ENCODE peak calls at places on chromosomes 5 and 9, in seven cellular contexts. Q is choroid plexus epithelial cell, L is cardiac fibroblast, F is psoas muscle, M is ascending aorta, W is MCF 10A, X is astrocyte of the spinal cord. I is an unnamed sample.

GRCh38 chr5:68303754-68304420 is 88.3 kb downstream of the PIK3R1 start:
- DNase-seq in F (no peak), W (no peak), L (no peak), X (no peak), M (no peak), Q (no peak), I (no peak)

GRCh38 chr5:371811-372555 is 50.5 kb downstream of the AHRR start:
- DNase-seq in X (no peak), F (no peak), W (no peak), Q (peak; percentile 28), L (no peak), M (peak; percentile 56), I (peak; percentile 17)

GRCh38 chr5:158716668-158717067 is 383.0 kb downstream of the EBF1 start:
- DNase-seq in M (no peak), W (peak; percentile 42), F (no peak), Q (peak; percentile 11), L (no peak), X (no peak), I (no peak)

GRCh38 chr5:4100739-4101138 is 505.1 kb downstream of the IRX1 start:
- DNase-seq in F (no peak), L (no peak), Q (no peak), M (no peak), W (no peak), X (no peak), I (no peak)

GRCh38 chr9:114285166-114285867 is 37.6 kb upstream of the ORM1 start:
- DNase-seq in L (peak; percentile 89), W (peak; percentile 68), F (peak; percentile 14), Q (peak; percentile 92), M (peak; percentile 68), X (peak; percentile 96), I (peak; percentile 22)

GRCh38 chr5:6715758-6716633 is 2.8 kb downstream of the TENT4A start:
- DNase-seq in L (no peak), X (no peak), F (no peak), M (peak; percentile 55), Q (no peak), W (peak; percentile 39), I (no peak)

GRCh38 chr5:172235132-172235780 is 41.3 kb downstream of the EFCAB9 start:
- DNase-seq in W (no peak), F (no peak), M (no peak), Q (peak; percentile 16), X (peak; percentile 8), L (peak; percentile 34), I (no peak)

GRCh38 chr5:56951131-56951945 is 585 bp downstream of the MIER3 start:
- DNase-seq in M (peak; percentile 64), F (peak; percentile 28), W (peak; percentile 8), X (peak; percentile 5), Q (peak; percentile 7), L (peak; percentile 27), I (peak; percentile 89)

GRCh38 chr5:30475429-30475828 is 718.1 kb upstream of the CDH6 start:
- DNase-seq in X (no peak), W (no peak), F (no peak), L (no peak), M (no peak), Q (no peak), I (no peak)

GRCh38 chr9:133606722-133607053 is 2.5 kb downstream of the FAM163B start:
- DNase-seq in L (no peak), X (no peak), Q (no peak), F (no peak), W (no peak), M (no peak), I (no peak)

GRCh38 chr5:10892135-10892910 is 131.3 kb upstream of the DAP start:
- DNase-seq in Q (no peak), F (no peak), W (no peak), X (no peak), L (no peak), M (no peak), I (no peak)

GRCh38 chr9:134488901-134489280 is 152.7 kb upstream of the COL5A1 start:
- DNase-seq in F (no peak), X (no peak), M (no peak), L (no peak), Q (no peak), W (no peak), I (no peak)

GRCh38 chr9:81492710-81493447 is 196.5 kb downstream of the TLE1 start:
- DNase-seq in X (peak; percentile 97), F (no peak), Q (peak; percentile 98), M (no peak), L (peak; percentile 90), W (peak; percentile 91), I (no peak)

GRCh38 chr5:172144291-172144815 is 43.7 kb downstream of the STK10 start:
- DNase-seq in L (peak; percentile 70), X (no peak), W (no peak), F (no peak), M (no peak), Q (peak; percentile 25), I (no peak)

GRCh38 chr9:10052181-10052580 is 560.6 kb downstream of the PTPRD start:
- DNase-seq in X (no peak), Q (peak; percentile 3), L (no peak), F (no peak), M (no peak), W (no peak), I (no peak)

GRCh38 chr9:124932355-124932754 is 8.5 kb downstream of the GOLGA1 start:
- DNase-seq in X (no peak), L (no peak), W (no peak), M (no peak), F (no peak), Q (no peak), I (no peak)

GRCh38 chr9:101362450-101362849 is 22.4 kb downstream of the BAAT start:
- DNase-seq in W (no peak), M (no peak), F (no peak), L (no peak), Q (no peak), X (no peak), I (no peak)

DNA sequence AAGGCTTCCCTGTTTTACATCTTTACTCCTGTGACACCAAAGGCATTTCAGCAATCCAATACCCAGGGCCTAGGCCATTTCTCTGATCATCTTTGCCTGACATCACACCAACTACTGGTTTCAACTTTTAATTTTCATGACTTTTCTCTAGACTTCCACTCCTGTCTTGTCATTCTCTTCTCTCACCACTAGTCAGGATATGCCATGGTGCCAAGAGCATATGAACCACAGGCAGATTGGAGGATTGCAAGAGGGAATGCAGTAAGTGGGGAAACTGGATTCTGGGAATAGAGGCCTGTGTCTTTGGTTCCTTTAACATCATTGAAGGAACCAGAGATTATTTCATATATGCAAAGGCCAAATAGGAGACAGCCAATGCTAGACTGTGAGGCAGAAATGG is 69.3 kb downstream of the ANKRD31 start:
- DNase-seq in X (no peak), L (no peak), F (no peak), W (peak; percentile 19), Q (peak; percentile 12), M (no peak), I (no peak)
- TF ChIP-seq CTCF in X (peak; percentile 18), L (peak; percentile 29), F (no peak), W (no peak), Q (peak; percentile 38), M (no peak), I (peak; percentile 32)

DNA sequence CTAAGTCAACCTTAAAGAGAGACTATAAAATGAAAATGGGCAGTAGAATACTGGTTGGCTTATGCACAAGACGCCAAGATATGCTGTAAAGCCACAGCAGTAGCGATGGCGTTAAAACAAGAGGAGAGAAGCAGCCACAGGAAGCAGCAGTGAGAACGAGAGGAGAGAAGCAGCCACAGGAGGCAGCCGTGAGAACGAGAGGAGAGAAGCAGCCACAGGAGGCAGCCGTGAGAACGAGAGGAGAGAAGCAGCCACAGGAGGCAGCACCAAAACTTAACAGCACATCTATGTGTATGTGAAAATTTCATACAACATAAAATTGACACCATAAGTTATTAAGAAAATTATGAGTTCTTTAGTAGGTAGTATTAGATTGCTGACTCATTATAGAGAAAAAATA is 2318.6 kb upstream of the ACO1 start:
- DNase-seq in W (peak; percentile 6), F (no peak), L (no peak), Q (peak; percentile 0), M (no peak), X (no peak), I (no peak)
- TF ChIP-seq CTCF in W (peak; percentile 9), F (no peak), L (no peak), Q (peak; percentile 24), M (no peak), X (no peak), I (no peak)

GRCh38 chr5:132822650-132823480 is 7.6 kb downstream of the SHROOM1 start:
- DNase-seq in M (no peak), F (no peak), X (peak; percentile 48), W (no peak), Q (peak; percentile 57), L (peak; percentile 44), I (peak; percentile 60)

GRCh38 chr5:132821791-132822190 is 8.7 kb downstream of the SHROOM1 start:
- DNase-seq in M (no peak), F (no peak), X (no peak), Q (no peak), W (peak; percentile 20), L (no peak), I (no peak)

GRCh38 chr5:132821350-132821749 is 8.2 kb downstream of the SOWAHA start:
- DNase-seq in W (no peak), Q (no peak), F (no peak), L (no peak), X (no peak), M (no peak), I (no peak)

GRCh38 chr5:132819468-132819867 is 6.4 kb downstream of the SOWAHA start:
- DNase-seq in F (no peak), W (no peak), M (peak; percentile 55), X (no peak), Q (no peak), L (no peak), I (no peak)

DNA sequence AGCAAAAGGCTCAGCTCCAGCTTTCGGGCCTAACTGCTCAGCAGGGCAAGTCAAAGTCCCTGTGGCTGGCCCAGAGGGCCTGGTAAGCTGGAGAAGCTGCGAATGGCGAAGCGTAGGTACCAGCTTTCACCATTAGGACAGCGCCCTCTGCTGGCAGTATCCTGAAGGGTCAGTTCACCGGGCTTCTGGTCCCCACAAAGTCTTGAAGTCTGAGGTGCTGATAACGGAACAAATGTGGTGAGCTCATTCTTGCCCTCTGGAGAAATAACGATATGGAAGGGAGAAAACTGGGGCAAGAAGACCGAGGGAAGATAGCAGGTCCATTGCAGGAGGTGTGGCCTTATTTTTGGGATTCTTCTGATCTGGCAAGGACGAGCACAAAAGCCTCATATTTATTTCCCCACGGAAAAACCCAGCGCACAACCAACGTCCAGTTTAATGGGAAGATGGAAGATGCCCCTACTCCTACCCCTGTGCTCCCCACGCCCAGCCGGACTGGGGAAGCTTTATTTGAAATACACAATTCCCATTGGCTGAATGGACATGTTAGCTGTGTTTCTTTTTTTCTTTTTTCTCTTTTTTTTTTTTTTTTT is 7.2 kb downstream of the SOWAHA start:
- DNase-seq in F (peak; percentile 89), L (peak; percentile 94), Q (peak; percentile 96), X (peak; percentile 91), W (peak; percentile 96), M (peak; percentile 96), I (peak; percentile 96)
- TF ChIP-seq CTCF in F (peak; percentile 92), L (peak; percentile 86), Q (peak; percentile 94), X (peak; percentile 90), W (peak; percentile 97), M (peak; percentile 93), I (peak; percentile 98)

DNA sequence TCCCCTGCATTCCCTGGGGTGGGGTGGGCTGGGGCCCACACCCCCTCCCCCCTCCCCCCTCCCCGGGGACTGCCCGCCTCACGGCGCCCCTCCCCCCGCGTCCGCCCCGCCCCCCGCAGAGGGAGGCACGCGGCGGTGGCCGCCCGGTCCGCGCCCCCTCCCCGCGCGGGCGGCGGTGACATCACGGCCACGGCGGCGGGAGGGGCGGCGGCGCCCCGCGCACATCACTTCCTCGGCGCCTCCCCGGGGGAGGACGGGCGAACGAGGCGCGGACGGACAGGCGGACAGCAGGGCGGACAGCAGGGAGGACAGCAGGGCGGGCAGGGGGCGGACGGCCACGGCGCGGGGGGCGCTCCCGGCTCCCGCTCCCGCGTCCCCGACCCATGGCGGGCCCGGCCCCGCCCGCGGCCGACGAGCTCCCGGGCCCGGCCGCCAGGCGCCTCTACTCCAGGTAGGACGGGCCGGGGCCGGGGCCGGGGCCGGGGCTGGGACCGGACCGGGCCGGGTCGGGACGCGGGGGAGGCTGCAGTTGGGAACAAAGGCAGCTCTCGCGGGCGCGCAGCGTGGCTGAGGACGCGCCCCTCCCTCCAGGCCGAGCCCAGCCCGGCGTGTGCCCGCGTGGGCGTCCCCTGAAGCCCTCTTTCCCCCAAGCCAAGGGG is at the start of gene GPSM1:
- DNase-seq in W (peak; percentile 19), Q (peak; percentile 69), M (no peak), F (peak; percentile 56), X (peak; percentile 55), L (peak; percentile 67), I (peak; percentile 64)
- TF ChIP-seq CTCF in W (no peak), Q (no peak), M (no peak), F (no peak), X (no peak), L (no peak), I (no peak)

I was measured in glutamatergic neuron.